ENCODE peak calls at places on chromosomes 11 and 22, in ten cellular contexts. G, D, F, C, K, M, T, Y, A and X are unnamed samples.

GRCh38 chr11:15141381-15141780 is 26.7 kb downstream of the INSC start:
- DNase-seq in G (no peak), D (no peak), F (no peak), C (no peak), K (no peak), M (no peak), T (no peak), Y (no peak), A (no peak), X (no peak)

GRCh38 chr11:12743834-12744449 is 69.7 kb downstream of the TEAD1 start:
- DNase-seq in G (no peak), D (no peak), F (no peak), C (no peak), K (no peak), M (no peak), T (no peak), Y (no peak), A (no peak), X (no peak)

GRCh38 chr22:19122143-19122751 is at the start of gene DGCR2:
- DNase-seq in G (peak; percentile 97), D (peak; percentile 97), F (peak; percentile 97), C (peak; percentile 98), K (peak; percentile 97), M (peak; percentile 96), T (peak; percentile 94), Y (peak; percentile 99), A (peak; percentile 91), X (peak; percentile 97)

GRCh38 chr11:71485466-71485865 is 32.5 kb downstream of the NADSYN1 start:
- DNase-seq in G (no peak), D (no peak), F (peak; percentile 1), C (no peak), K (no peak), M (no peak), T (no peak), Y (no peak), A (no peak), X (no peak)

GRCh38 chr22:44445731-44446130 is 52.3 kb downstream of the RTL6 start:
- DNase-seq in G (no peak), D (peak; percentile 9), F (no peak), C (no peak), K (no peak), M (no peak), T (no peak), Y (no peak), A (peak; percentile 46), X (no peak)

GRCh38 chr11:41175304-41175972 is 284.0 kb downstream of the LRRC4C start:
- DNase-seq in G (no peak), D (no peak), F (no peak), C (no peak), K (no peak), M (no peak), T (no peak), Y (no peak), A (peak; percentile 11), X (no peak)

GRCh38 chr11:82869657-82870056 is 30.6 kb downstream of the PRCP start:
- DNase-seq in G (no peak), D (no peak), F (peak; percentile 27), C (no peak), K (no peak), M (peak; percentile 47), T (no peak), Y (no peak), A (no peak), X (no peak)

GRCh38 chr11:38723361-38723760 is 2125.3 kb upstream of the RAG2 start:
- DNase-seq in G (no peak), D (no peak), F (no peak), C (no peak), K (no peak), M (no peak), T (no peak), Y (no peak), A (no peak), X (no peak)

GRCh38 chr11:77208535-77208934 is 80.5 kb downstream of the MYO7A start:
- DNase-seq in G (no peak), D (no peak), F (peak; percentile 8), C (no peak), K (no peak), M (no peak), T (no peak), Y (no peak), A (no peak), X (no peak)

GRCh38 chr11:83257638-83258229 is 28.4 kb downstream of the CCDC90B start:
- DNase-seq in G (no peak), D (no peak), F (peak; percentile 86), C (no peak), K (no peak), M (no peak), T (no peak), Y (no peak), A (peak; percentile 79), X (no peak)

GRCh38 chr11:61917357-61918109 is at the start of gene RAB3IL1:
- DNase-seq in G (peak; percentile 48), D (no peak), F (peak; percentile 62), C (peak; percentile 79), K (peak; percentile 78), M (peak; percentile 74), T (no peak), Y (peak; percentile 89), A (peak; percentile 50), X (peak; percentile 93)

GRCh38 chr22:25008666-25009065 is 56.1 kb downstream of the KIAA1671 start:
- DNase-seq in G (no peak), D (no peak), F (no peak), C (no peak), K (peak; percentile 39), M (no peak), T (no peak), Y (no peak), A (peak; percentile 61), X (peak; percentile 56)

GRCh38 chr11:76217653-76218160 is 11.4 kb upstream of the WNT11 start:
- DNase-seq in G (no peak), D (peak; percentile 9), F (no peak), C (no peak), K (peak; percentile 3), M (no peak), T (no peak), Y (no peak), A (no peak), X (peak; percentile 27)

GRCh38 chr11:19632435-19632834 is 80.2 kb upstream of the NAV2 start:
- DNase-seq in G (no peak), D (no peak), F (no peak), C (no peak), K (no peak), M (no peak), T (no peak), Y (no peak), A (peak; percentile 36), X (no peak)

GRCh38 chr11:128523616-128524015 is 63.7 kb downstream of the ETS1 start:
- DNase-seq in G (no peak), D (no peak), F (no peak), C (no peak), K (no peak), M (no peak), T (no peak), Y (no peak), A (peak; percentile 44), X (no peak)

GRCh38 chr11:119509969-119510401 is 87.0 kb upstream of the THY1 start:
- DNase-seq in G (no peak), D (no peak), F (peak; percentile 88), C (no peak), K (peak; percentile 22), M (peak; percentile 51), T (no peak), Y (no peak), A (peak; percentile 67), X (peak; percentile 72)

DNA sequence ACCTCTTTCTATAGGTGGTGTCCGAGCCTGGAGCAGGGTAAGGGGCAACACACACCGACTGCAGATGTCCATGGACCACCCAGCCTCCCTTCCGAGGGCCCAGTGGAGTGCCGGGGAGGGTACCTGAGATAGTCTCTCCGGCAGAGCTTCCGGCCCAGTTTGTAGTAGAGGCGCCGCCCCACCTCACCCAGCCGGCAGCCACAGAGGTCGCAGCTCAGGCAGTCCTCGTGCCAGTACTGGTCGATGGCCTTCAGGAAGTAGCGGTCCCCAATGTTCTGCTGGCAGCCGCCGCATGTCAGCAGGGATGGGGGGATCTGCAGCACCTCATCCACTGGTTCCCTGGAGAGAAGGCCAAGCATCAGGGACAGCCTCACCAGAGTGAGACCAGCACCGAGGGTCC is 27.4 kb downstream of the LMO2 start:
- DNase-seq in G (no peak), D (no peak), F (no peak), C (no peak), K (no peak), M (no peak), T (no peak), Y (no peak), A (no peak), X (no peak)
- H3K27me3 ChIP-seq in G (no peaks in the 10 kb centered on the region), D (peaks cover 4% of the 10 kb centered on the region), F (peaks cover 7% of the 10 kb centered on the region), C (peaks cover 5% of the 10 kb centered on the region), K (peaks cover 29% of the 10 kb centered on the region), M (peaks cover 41% of the 10 kb centered on the region), T (peaks cover 7% of the 10 kb centered on the region), Y (peaks cover 39% of the 10 kb centered on the region), A (peaks cover 92% of the 10 kb centered on the region), X (no peaks in the 10 kb centered on the region)

GRCh38 chr22:37636949-37637273 is 2.6 kb upstream of the SH3BP1 start:
- DNase-seq in G (no peak), D (no peak), F (no peak), C (no peak), K (no peak), M (no peak), T (no peak), Y (no peak), A (no peak), X (no peak)
- H3K4me1 ChIP-seq in G (peaks cover 5% of the 10 kb centered on the region), D (peaks cover 91% of the 10 kb centered on the region), F (peaks cover 46% of the 10 kb centered on the region), C (peaks cover 61% of the 10 kb centered on the region), K (peaks cover 60% of the 10 kb centered on the region), M (peaks cover 31% of the 10 kb centered on the region), T (peaks cover 28% of the 10 kb centered on the region), Y (peaks cover 32% of the 10 kb centered on the region), A (peaks cover 9% of the 10 kb centered on the region), X (peaks cover 14% of the 10 kb centered on the region)

DNA sequence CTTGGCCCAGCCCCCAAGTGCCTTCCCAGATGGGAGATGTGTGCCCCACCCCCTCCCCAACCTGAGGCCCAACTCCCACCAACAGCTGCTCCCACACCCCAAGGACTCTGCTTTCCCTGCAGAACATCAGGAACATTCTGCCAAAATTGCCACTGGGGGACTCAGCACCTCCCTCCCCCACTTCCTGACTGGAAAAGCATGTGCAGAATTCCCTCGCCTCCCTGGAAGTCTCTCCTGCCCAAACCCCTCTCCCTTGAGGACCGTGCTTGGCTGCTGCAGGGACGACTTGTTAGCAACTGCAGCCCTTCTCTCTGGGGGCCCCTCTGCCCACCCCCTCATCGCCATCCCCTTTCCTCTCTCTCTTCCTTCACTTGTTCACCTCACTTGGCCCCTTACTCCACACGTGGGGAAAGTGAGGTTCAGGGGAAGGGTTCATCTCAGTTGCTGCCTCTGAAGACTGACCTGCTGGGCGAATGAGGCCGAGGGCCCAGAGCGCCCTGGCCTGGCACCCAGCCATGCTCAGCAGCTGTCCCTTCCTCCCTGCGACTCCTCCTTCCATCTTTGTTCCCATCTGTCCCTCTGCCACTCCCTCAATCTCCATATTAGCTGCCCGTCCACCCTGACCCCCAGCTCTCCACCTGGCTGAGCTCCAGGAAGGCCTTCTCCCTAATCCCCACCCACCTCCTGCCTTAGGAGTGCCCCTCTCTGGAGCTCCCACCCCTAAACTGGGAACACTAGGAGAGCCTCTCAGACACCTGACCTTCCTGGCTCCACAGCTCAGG is 105.1 kb downstream of the CHST1 start:
- DNase-seq in G (no peak), D (no peak), F (no peak), C (peak; percentile 42), K (peak; percentile 28), M (no peak), T (no peak), Y (peak; percentile 11), A (no peak), X (peak; percentile 21)
- H3K27ac ChIP-seq in G (no peak overlapping the region), D (no peak overlapping the region), F (no peak overlapping the region), C (no peak overlapping the region), K (peak overlapping the region; percentile 18), M (no peak overlapping the region), T (no peak overlapping the region), Y (no peak overlapping the region), A (no peak overlapping the region), X (no peak overlapping the region)

GRCh38 chr22:20967697-20968201 is 694 bp downstream of the AIFM3 start:
- DNase-seq in G (no peak), D (no peak), F (no peak), C (no peak), K (no peak), M (no peak), T (no peak), Y (no peak), A (no peak), X (peak; percentile 6)
- H3K27me3 ChIP-seq in G (no peaks in the 10 kb centered on the region), D (peaks cover 22% of the 10 kb centered on the region), F (no peaks in the 10 kb centered on the region), C (peaks cover 30% of the 10 kb centered on the region), K (peaks cover 27% of the 10 kb centered on the region), M (peaks cover 43% of the 10 kb centered on the region), T (no peaks in the 10 kb centered on the region), Y (peaks cover 29% of the 10 kb centered on the region), A (no peaks in the 10 kb centered on the region), X (no peaks in the 10 kb centered on the region)